ENCODE peak calls at places on chromosome X, in five cellular contexts. M, U, C, B and Z are unnamed samples.

GRCh38 chrX:48465336-48465933 is 4.6 kb downstream of the SLC38A5 start:
- DNase-seq in M (peak), U (no peak), C (no peak), B (no peak), Z (no peak)

GRCh38 chrX:155070038-155070437 is 898 bp downstream of the CMC4 start:
- DNase-seq in M (no peak), U (no peak), C (no peak), B (no peak), Z (no peak)

GRCh38 chrX:92232182-92232581 is 453.0 kb downstream of the PCDH11X start:
- DNase-seq in M (peak), U (no peak), C (no peak), B (no peak), Z (no peak)

GRCh38 chrX:17022205-17022604 is 75.7 kb downstream of the REPS2 start:
- DNase-seq in M (peak), U (no peak), C (no peak), B (no peak), Z (no peak)

GRCh38 chrX:33205321-33205720 is 6.0 kb downstream of the DMD start:
- DNase-seq in M (no peak), U (no peak), C (no peak), B (no peak), Z (no peak)

GRCh38 chrX:42269186-42269585 is 345.8 kb upstream of the CASK start:
- DNase-seq in M (no peak), U (no peak), C (no peak), B (no peak), Z (no peak)

GRCh38 chrX:11386001-11386523 is 92.8 kb downstream of the AMELX start:
- DNase-seq in M (peak), U (no peak), C (peak), B (no peak), Z (no peak)

GRCh38 chrX:134688839-134689238 is 30.6 kb upstream of the PLAC1 start:
- DNase-seq in M (peak), U (no peak), C (no peak), B (no peak), Z (no peak)

GRCh38 chrX:13533726-13534125 is 35.7 kb upstream of the EGFL6 start:
- DNase-seq in M (peak), U (no peak), C (no peak), B (no peak), Z (no peak)

GRCh38 chrX:74535633-74536141 is 78.7 kb downstream of the RLIM start:
- DNase-seq in M (peak), U (no peak), C (peak), B (peak), Z (peak)

GRCh38 chrX:291411-291901 is 10.3 kb downstream of the PLCXD1 start:
- DNase-seq in M (no peak), U (no peak), C (no peak), B (no peak), Z (no peak)

GRCh38 chrX:52363247-52363883 is 5.5 kb upstream of the XAGE2 start:
- DNase-seq in M (no peak), U (no peak), C (no peak), B (no peak), Z (no peak)

GRCh38 chrX:134886201-134886600 is 104.6 kb upstream of the SMIM10 start:
- DNase-seq in M (peak), U (no peak), C (no peak), B (no peak), Z (no peak)

GRCh38 chrX:18410038-18410437 is 15.4 kb upstream of the CDKL5 start:
- DNase-seq in M (peak), U (no peak), C (no peak), B (no peak), Z (no peak)

GRCh38 chrX:53018627-53019026 is 30.0 kb upstream of the GPR173 start:
- DNase-seq in M (no peak), U (no peak), C (no peak), B (no peak), Z (no peak)

GRCh38 chrX:22912598-22912997 is 87.2 kb upstream of the DDX53 start:
- DNase-seq in M (no peak), U (no peak), C (no peak), B (no peak), Z (no peak)

GRCh38 chrX:20284992-20285391 is 18.3 kb upstream of the RPS6KA3 start:
- DNase-seq in M (no peak), U (no peak), C (no peak), B (no peak), Z (no peak)

GRCh38 chrX:47646636-47647035 is 3.7 kb downstream of the ELK1 start:
- DNase-seq in M (no peak), U (no peak), C (no peak), B (no peak), Z (no peak)

GRCh38 chrX:153688534-153688899 is 791 bp downstream of the SLC6A8 start:
- DNase-seq in M (no peak), U (no peak), C (no peak), B (no peak), Z (no peak)

GRCh38 chrX:153688900-153689590 is 1.3 kb downstream of the SLC6A8 start:
- DNase-seq in M (peak), U (no peak), C (peak), B (no peak), Z (no peak)

GRCh38 chrX:153690466-153690865 is 2.7 kb downstream of the SLC6A8 start:
- DNase-seq in M (no peak), U (no peak), C (no peak), B (no peak), Z (no peak)

GRCh38 chrX:153688071-153688470 is 345 bp downstream of the SLC6A8 start:
- DNase-seq in M (no peak), U (no peak), C (no peak), B (no peak), Z (no peak)

GRCh38 chrX:153689654-153690465 is 2.1 kb downstream of the SLC6A8 start:
- DNase-seq in M (peak), U (no peak), C (no peak), B (peak), Z (no peak)
- TF ChIP-seq CTCF in M (no peak), U (no peak), C (no peak), B (no peak), Z (no peak)

DNA sequence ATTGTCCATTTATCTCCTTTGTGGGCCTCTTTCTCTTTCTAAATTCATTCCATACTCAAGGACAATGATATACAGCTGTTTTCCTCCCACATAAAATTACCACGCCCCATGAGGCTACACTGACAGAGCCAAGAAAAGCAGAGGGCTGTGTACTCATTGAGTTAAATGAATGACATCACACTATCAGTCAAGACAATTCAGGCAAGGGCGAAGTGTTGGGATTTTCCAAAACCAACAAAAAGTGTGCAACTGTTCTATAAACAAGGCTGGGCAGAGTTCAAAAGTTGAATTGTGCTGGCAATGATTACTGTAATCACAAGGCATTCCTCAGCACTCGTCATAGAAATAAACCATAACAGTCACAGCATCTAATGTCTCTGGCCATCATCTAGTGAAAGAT is 799.6 kb upstream of the DIAPH2 start:
- DNase-seq in M (peak), U (no peak), C (no peak), B (no peak), Z (no peak)
- TF ChIP-seq CTCF in M (no peak), U (no peak), C (no peak), B (no peak), Z (no peak)

GRCh38 chrX:130915302-130915701 is 12.3 kb upstream of the ENOX2 start:
- DNase-seq in M (no peak), U (no peak), C (no peak), B (no peak), Z (no peak)
- TF ChIP-seq CTCF in M (no peak), U (no peak), C (no peak), B (no peak), Z (no peak)

GRCh38 chrX:8913665-8914409 is 112.7 kb upstream of the FAM9A start:
- DNase-seq in M (peak), U (no peak), C (no peak), B (no peak), Z (no peak)

GRCh38 chrX:8916697-8917096 is 115.5 kb upstream of the FAM9A start:
- DNase-seq in M (no peak), U (no peak), C (no peak), B (no peak), Z (no peak)

GRCh38 chrX:8914636-8915035 is 113.5 kb upstream of the FAM9A start:
- DNase-seq in M (no peak), U (no peak), C (no peak), B (no peak), Z (no peak)

GRCh38 chrX:8921615-8922014 is 112.3 kb downstream of the FAM9B start:
- DNase-seq in M (no peak), U (no peak), C (no peak), B (no peak), Z (no peak)

GRCh38 chrX:8919801-8920200 is 114.1 kb downstream of the FAM9B start:
- DNase-seq in M (no peak), U (no peak), C (no peak), B (no peak), Z (no peak)
- TF ChIP-seq CTCF in M (no peak), U (no peak), C (no peak), B (no peak), Z (no peak)

DNA sequence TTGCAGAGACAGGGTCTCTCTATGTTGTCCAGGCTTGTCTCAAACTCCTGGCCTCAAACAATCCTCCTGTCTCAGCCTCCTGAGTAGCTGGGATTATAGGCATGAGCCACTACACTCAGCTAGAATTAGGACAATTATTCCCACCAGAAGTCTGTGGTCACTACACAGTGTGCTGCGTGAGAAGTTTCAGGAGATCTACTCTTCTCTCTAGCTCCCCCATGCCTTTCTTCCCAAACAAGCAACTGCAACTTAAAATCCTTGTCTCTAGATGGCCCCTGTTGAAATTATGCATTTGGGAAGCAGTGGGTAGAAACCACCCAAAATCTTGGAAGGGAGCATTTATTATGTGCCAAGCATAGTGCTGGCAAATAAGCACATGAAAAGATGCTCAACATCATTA is 21.1 kb upstream of the MAP7D3 start:
- DNase-seq in M (no peak), U (no peak), C (no peak), B (no peak), Z (no peak)
- TF ChIP-seq CTCF in M (peak), U (no peak), C (no peak), B (no peak), Z (no peak)

DNA sequence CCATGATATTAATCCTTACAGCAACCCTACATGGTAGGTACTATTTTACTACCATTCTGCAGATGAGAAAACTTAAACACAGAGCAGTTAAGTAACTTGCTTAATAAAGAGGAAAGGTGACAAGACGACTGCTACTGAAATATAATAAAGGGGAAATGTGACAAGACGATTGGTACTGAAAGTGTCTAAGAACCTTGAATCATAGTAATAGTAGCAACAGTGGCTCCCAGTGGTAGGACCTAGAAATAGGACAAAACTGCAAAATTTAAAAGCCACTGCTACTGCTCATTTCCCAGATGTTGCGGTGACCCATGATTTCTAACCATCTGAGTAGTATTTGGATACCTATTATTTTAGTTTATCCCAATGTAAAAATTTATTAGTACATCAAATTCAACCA is 89.5 kb downstream of the TASL start:
- DNase-seq in M (no peak), U (no peak), C (no peak), B (no peak), Z (no peak)
- TF ChIP-seq CTCF in M (peak), U (no peak), C (no peak), B (no peak), Z (no peak)